ENCODE peak calls at places on chromosomes 4 and X, in eight cellular contexts. R, U, I, S, G, N, D and A are unnamed samples.

GRCh38 chr4:18214656-18215055 is 193.1 kb upstream of the LCORL start:
- DNase-seq in R (no peak), U (no peak), I (no peak), S (no peak), G (no peak), N (no peak), D (no peak), A (no peak)

GRCh38 chr4:147044241-147044640 is 98.6 kb upstream of the TTC29 start:
- DNase-seq in R (no peak), U (no peak), I (no peak), S (no peak), G (no peak), N (no peak), D (no peak), A (no peak)

GRCh38 chr4:56821394-56822263 is at the start of gene SPINK2:
- DNase-seq in R (peak; percentile 67), U (peak; percentile 54), I (peak; percentile 11), S (peak; percentile 30), G (no peak), N (peak; percentile 58), D (peak; percentile 47), A (peak; percentile 43)

GRCh38 chr4:56804551-56804950 is 16.9 kb downstream of the SPINK2 start:
- DNase-seq in R (no peak), U (no peak), I (no peak), S (no peak), G (no peak), N (no peak), D (no peak), A (no peak)

GRCh38 chr4:107966903-107967302 is 22.8 kb upstream of the HADH start:
- DNase-seq in R (no peak), U (no peak), I (no peak), S (no peak), G (no peak), N (no peak), D (no peak), A (no peak)

GRCh38 chr4:140857111-140857510 is 100.9 kb upstream of the TBC1D9 start:
- DNase-seq in R (no peak), U (no peak), I (no peak), S (no peak), G (no peak), N (no peak), D (no peak), A (no peak)

GRCh38 chr4:119597377-119597776 is 31.2 kb downstream of the PDE5A start:
- DNase-seq in R (no peak), U (no peak), I (no peak), S (peak; percentile 72), G (peak; percentile 41), N (no peak), D (no peak), A (no peak)

GRCh38 chrX:42778096-42778495 is at the start of gene PPP1R2C:
- DNase-seq in R (no peak), U (peak; percentile 34), I (no peak), S (no peak), G (no peak), N (no peak), D (no peak), A (no peak)

GRCh38 chr4:61068025-61068424 is 132.1 kb upstream of the ADGRL3 start:
- DNase-seq in R (no peak), U (no peak), I (no peak), S (no peak), G (no peak), N (no peak), D (no peak), A (no peak)

GRCh38 chrX:28177202-28177601 is 196.0 kb upstream of the DCAF8L1 start:
- DNase-seq in R (no peak), U (no peak), I (no peak), S (peak; percentile 14), G (no peak), N (no peak), D (no peak), A (no peak)

GRCh38 chrX:2497961-2498780 is 2.6 kb downstream of the DHRSX start:
- DNase-seq in R (no peak), U (no peak), I (no peak), S (peak; percentile 15), G (no peak), N (no peak), D (no peak), A (no peak)

GRCh38 chr4:41478518-41478917 is 59.4 kb upstream of the LIMCH1 start:
- DNase-seq in R (no peak), U (no peak), I (no peak), S (no peak), G (no peak), N (no peak), D (no peak), A (no peak)

GRCh38 chr4:90438540-90438939 is 311.3 kb downstream of the CCSER1 start:
- DNase-seq in R (no peak), U (no peak), I (no peak), S (no peak), G (no peak), N (no peak), D (no peak), A (no peak)

GRCh38 chr4:74618166-74618565 is 173.2 kb downstream of the AREG start:
- DNase-seq in R (no peak), U (no peak), I (no peak), S (no peak), G (no peak), N (no peak), D (no peak), A (no peak)

GRCh38 chr4:154126276-154126675 is 337.4 kb upstream of the SFRP2 start:
- DNase-seq in R (no peak), U (no peak), I (no peak), S (no peak), G (no peak), N (no peak), D (no peak), A (no peak)

GRCh38 chrX:57595381-57595811 is 3.6 kb downstream of the ZXDB start:
- DNase-seq in R (no peak), U (no peak), I (no peak), S (no peak), G (no peak), N (no peak), D (no peak), A (no peak)

GRCh38 chrX:120794525-120794975 is 81.1 kb downstream of the CT47B1 start:
- DNase-seq in R (no peak), U (no peak), I (no peak), S (no peak), G (no peak), N (no peak), D (no peak), A (no peak)

GRCh38 chr4:98670186-98670585 is 11.8 kb upstream of the TSPAN5 start:
- DNase-seq in R (no peak), U (no peak), I (no peak), S (no peak), G (no peak), N (no peak), D (no peak), A (no peak)

GRCh38 chrX:20217279-20217678 is 49.4 kb downstream of the RPS6KA3 start:
- DNase-seq in R (no peak), U (no peak), I (no peak), S (peak; percentile 13), G (peak; percentile 7), N (no peak), D (no peak), A (no peak)

GRCh38 chrX:82333575-82333974 is 1131.7 kb downstream of the SH3BGRL start:
- DNase-seq in R (no peak), U (no peak), I (no peak), S (no peak), G (no peak), N (no peak), D (no peak), A (no peak)

GRCh38 chr4:155960522-155960921 is 6.9 kb upstream of the CTSO start:
- DNase-seq in R (no peak), U (no peak), I (no peak), S (peak; percentile 16), G (no peak), N (no peak), D (no peak), A (no peak)

GRCh38 chr4:88575222-88575621 is 17.1 kb upstream of the HERC3 start:
- DNase-seq in R (no peak), U (no peak), I (no peak), S (no peak), G (no peak), N (no peak), D (no peak), A (no peak)

GRCh38 chrX:13747836-13748235 is 13.3 kb downstream of the OFD1 start:
- DNase-seq in R (peak; percentile 10), U (no peak), I (no peak), S (peak; percentile 70), G (peak; percentile 27), N (no peak), D (peak; percentile 30), A (no peak)

GRCh38 chr4:84342161-84342560 is 156.9 kb downstream of the NKX6-1 start:
- DNase-seq in R (no peak), U (no peak), I (no peak), S (no peak), G (no peak), N (no peak), D (no peak), A (no peak)

GRCh38 chr4:108794136-108794535 is 31.3 kb upstream of the ETNPPL start:
- DNase-seq in R (no peak), U (no peak), I (no peak), S (no peak), G (no peak), N (no peak), D (no peak), A (no peak)

GRCh38 chr4:15402146-15402545 is 25.7 kb upstream of the C1QTNF7 start:
- DNase-seq in R (no peak), U (no peak), I (no peak), S (no peak), G (peak; percentile 17), N (no peak), D (no peak), A (no peak)

GRCh38 chr4:174157106-174157607 is 126.3 kb downstream of the FBXO8 start:
- DNase-seq in R (no peak), U (no peak), I (no peak), S (no peak), G (no peak), N (no peak), D (no peak), A (no peak)

GRCh38 chr4:6325791-6326290 is 56.2 kb downstream of the WFS1 start:
- DNase-seq in R (no peak), U (no peak), I (no peak), S (no peak), G (no peak), N (no peak), D (no peak), A (no peak)

GRCh38 chr4:153538408-153539057 is 72.4 kb downstream of the TMEM131L start:
- DNase-seq in R (no peak), U (no peak), I (no peak), S (no peak), G (peak; percentile 44), N (no peak), D (peak; percentile 47), A (no peak)

GRCh38 chr4:6782147-6782845 is at the start of gene KIAA0232:
- DNase-seq in R (peak; percentile 88), U (peak; percentile 89), I (peak; percentile 84), S (peak; percentile 81), G (peak; percentile 96), N (peak; percentile 93), D (peak; percentile 96), A (peak; percentile 95)

GRCh38 chr4:137755033-137755471 is 222.8 kb upstream of the PCDH18 start:
- DNase-seq in R (no peak), U (no peak), I (no peak), S (no peak), G (peak; percentile 1), N (no peak), D (no peak), A (no peak)

GRCh38 chr4:45453258-45453841 is 670.5 kb downstream of the GABRG1 start:
- DNase-seq in R (no peak), U (no peak), I (no peak), S (peak; percentile 65), G (peak; percentile 2), N (no peak), D (no peak), A (peak; percentile 17)

GRCh38 chrX:107731831-107732502 is 43.6 kb downstream of the TSC22D3 start:
- DNase-seq in R (no peak), U (no peak), I (no peak), S (peak; percentile 63), G (peak; percentile 64), N (no peak), D (peak; percentile 92), A (no peak)

GRCh38 chr4:16496501-16496900 is 270.2 kb upstream of the TAPT1 start:
- DNase-seq in R (no peak), U (no peak), I (no peak), S (no peak), G (peak; percentile 11), N (no peak), D (no peak), A (no peak)